ENCODE peak calls at places on chromosomes 7 and 10, in seven cellular contexts. W is fibroblast of lung, E is hepatocyte, Q is PC-3, J is mammary epithelial cell, A is GM12878, Z is endothelial cell of umbilical vein. O is an unnamed sample.

GRCh38 chr7:3063016-3063753 is 19.5 kb upstream of the CARD11 start:
- DNase-seq in W (no peak), Z (no peak), A (no peak), Q (peak; percentile 6), E (no peak), J (no peak), O (no peak)

GRCh38 chr7:45575501-45576248 is 1.5 kb downstream of the ADCY1 start:
- DNase-seq in W (no peak), Z (no peak), Q (no peak), J (no peak), A (no peak), E (no peak), O (no peak)

GRCh38 chr7:36355490-36355889 is 34.2 kb upstream of the ANLN start:
- DNase-seq in J (no peak), E (no peak), Z (no peak), W (no peak), Q (no peak), A (no peak), O (no peak)

GRCh38 chr7:27677912-27678612 is 15.4 kb upstream of the HIBADH start:
- DNase-seq in Q (peak; percentile 95), E (peak; percentile 76), J (peak; percentile 96), Z (peak; percentile 78), W (peak; percentile 99), A (no peak), O (peak; percentile 99)

GRCh38 chr10:10849306-10849705 is 168.4 kb upstream of the CELF2 start:
- DNase-seq in E (no peak), Z (peak; percentile 23), J (no peak), Q (no peak), A (no peak), W (no peak), O (no peak)

GRCh38 chr7:75957021-75957736 is 37.2 kb downstream of the TMEM120A start:
- DNase-seq in Q (no peak), E (peak; percentile 59), W (peak; percentile 67), Z (no peak), J (no peak), A (no peak), O (peak; percentile 52)

GRCh38 chr10:69090687-69091450 is 3.0 kb downstream of the SRGN start:
- DNase-seq in E (no peak), A (no peak), J (peak; percentile 34), Q (peak; percentile 83), W (no peak), Z (peak; percentile 44), O (no peak)

GRCh38 chr10:35517431-35518181 is 87.5 kb upstream of the GJD4 start:
- DNase-seq in W (peak; percentile 38), E (no peak), J (peak; percentile 6), Z (no peak), A (no peak), Q (peak; percentile 34), O (peak; percentile 34)

GRCh38 chr7:64687249-64687648 is 21.3 kb downstream of the ZNF107 start:
- DNase-seq in E (no peak), Z (no peak), W (no peak), A (no peak), Q (no peak), J (no peak), O (no peak)

GRCh38 chr10:29344073-29344820 is 55.4 kb downstream of the LYZL1 start:
- DNase-seq in Z (peak; percentile 68), W (peak; percentile 92), E (no peak), Q (peak; percentile 3), A (no peak), J (peak; percentile 62), O (peak; percentile 88)

GRCh38 chr10:124451227-124451807 is 1.5 kb upstream of the NKX1-2 start:
- DNase-seq in E (no peak), Z (no peak), A (no peak), Q (no peak), W (no peak), J (no peak), O (no peak)

GRCh38 chr10:99279626-99280111 is 44.0 kb upstream of the HPSE2 start:
- DNase-seq in W (no peak), E (peak; percentile 54), J (no peak), Z (no peak), A (no peak), Q (peak; percentile 88), O (no peak)

GRCh38 chr7:55366461-55367138 is 1.5 kb downstream of the LANCL2 start:
- DNase-seq in Q (peak; percentile 5), Z (no peak), J (no peak), A (peak; percentile 17), E (no peak), W (no peak), O (no peak)

GRCh38 chr7:135188298-135188984 is 17.9 kb upstream of the CYREN start:
- DNase-seq in E (no peak), Q (no peak), A (no peak), J (peak; percentile 71), Z (no peak), W (no peak), O (no peak)

GRCh38 chr10:79285315-79286185 is 61.7 kb upstream of the PPIF start:
- DNase-seq in E (no peak), Z (no peak), W (no peak), A (peak; percentile 91), J (no peak), Q (no peak), O (no peak)

GRCh38 chr10:55183993-55184392 is 383.0 kb upstream of the PCDH15 start:
- DNase-seq in W (peak; percentile 58), J (peak; percentile 93), A (no peak), Z (no peak), Q (peak; percentile 38), E (no peak), O (peak; percentile 33)

GRCh38 chr10:117537436-117537903 is 5.1 kb upstream of the EMX2 start:
- DNase-seq in A (no peak), J (no peak), Q (peak; percentile 33), E (peak; percentile 73), W (no peak), Z (no peak), O (no peak)

GRCh38 chr10:117536359-117536861 is 6.1 kb upstream of the EMX2 start:
- DNase-seq in Z (no peak), Q (no peak), W (no peak), E (no peak), A (no peak), J (no peak), O (no peak)

GRCh38 chr10:117539271-117539876 is 3.2 kb upstream of the EMX2 start:
- DNase-seq in J (no peak), W (no peak), E (no peak), Z (no peak), Q (no peak), A (no peak), O (no peak)

GRCh38 chr10:117536862-117537435 is 5.6 kb upstream of the EMX2 start:
- DNase-seq in J (no peak), Z (no peak), E (no peak), A (no peak), Q (no peak), W (no peak), O (no peak)

DNA sequence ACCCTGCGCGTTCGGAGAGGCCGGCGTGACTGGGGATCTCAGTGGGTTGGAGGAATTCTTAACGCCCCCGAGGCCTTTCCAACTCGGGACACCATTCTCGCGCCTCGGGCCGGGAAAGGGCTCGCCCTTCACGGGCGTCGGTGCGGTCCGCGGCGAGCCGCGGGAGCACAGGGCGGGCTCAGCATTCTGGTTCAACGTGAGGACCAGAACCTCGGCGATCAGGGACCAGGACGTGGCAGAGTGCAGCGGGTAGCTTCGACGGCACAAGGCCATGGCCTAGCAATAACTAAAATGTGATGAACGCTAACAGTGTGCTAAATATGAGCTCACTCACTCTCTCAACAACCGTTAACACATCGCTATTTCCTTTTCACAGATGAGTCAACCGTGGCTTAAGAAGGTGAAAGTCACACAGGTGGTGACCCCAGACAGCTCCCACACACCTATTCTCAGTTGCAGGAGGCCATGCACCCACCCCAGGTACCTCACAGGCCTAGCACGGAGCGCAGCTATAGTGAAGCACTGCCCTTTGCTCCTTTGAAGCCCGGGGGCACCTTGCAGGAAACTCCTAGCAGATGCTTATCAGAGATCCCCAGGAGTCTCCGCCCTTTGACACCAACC is 4.5 kb upstream of the EMX2 start:
- DNase-seq in E (no peak), A (peak; percentile 16), W (no peak), Q (no peak), J (no peak), Z (no peak), O (no peak)
- TF ChIP-seq EZH2 in E (no peak), A (no peak), W (no peak), Q (no peak), J (no peak), Z (no peak), O (no peak)

DNA sequence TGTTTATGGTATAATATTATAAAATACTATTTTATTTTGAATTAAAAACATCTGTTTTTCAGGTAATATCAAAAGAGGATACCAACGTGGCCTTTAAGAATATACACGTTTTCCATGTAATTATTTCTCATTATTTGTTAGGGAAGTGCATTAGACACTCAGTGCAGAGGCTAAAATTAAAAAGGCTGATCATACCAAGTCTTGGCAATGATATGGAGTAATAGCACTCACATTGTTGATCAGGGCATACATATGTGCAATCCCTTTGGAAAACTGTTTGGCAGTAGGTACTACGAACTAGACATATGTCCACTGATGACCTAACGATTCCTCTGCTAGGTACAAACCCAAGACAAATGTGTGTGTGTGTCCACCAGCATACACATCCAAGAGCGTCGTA is 20.7 kb upstream of the VIPR2 start:
- DNase-seq in E (no peak), Z (no peak), W (no peak), A (no peak), Q (no peak), J (no peak), O (no peak)
- H3K4me2 ChIP-seq in E (no peak overlapping the region), Z (no peak overlapping the region), W (no peak overlapping the region), A (no peak overlapping the region), Q (no peak overlapping the region), J (no peak overlapping the region), O (no peak overlapping the region)

GRCh38 chr7:1665721-1666250 is 4.3 kb upstream of the ELFN1 start:
- DNase-seq in J (peak; percentile 15), W (peak; percentile 38), Q (peak; percentile 11), E (peak; percentile 49), A (no peak), Z (no peak), O (no peak)
- TF ChIP-seq EZH2 in J (no peak), W (no peak), Q (no peak), E (no peak), A (no peak), Z (no peak), O (no peak)

GRCh38 chr7:129959480-129960332 is 6.9 kb upstream of the UBE2H start:
- DNase-seq in A (no peak), W (no peak), Z (peak; percentile 20), J (peak; percentile 53), E (no peak), Q (peak; percentile 8), O (no peak)
- H3K4me2 ChIP-seq in A (no peak overlapping the region), W (no peak overlapping the region), Z (no peak overlapping the region), J (peak overlapping the region; percentile 21), E (peak overlapping the region; percentile 53), Q (peak overlapping the region; percentile 57), O (no peak overlapping the region)

DNA sequence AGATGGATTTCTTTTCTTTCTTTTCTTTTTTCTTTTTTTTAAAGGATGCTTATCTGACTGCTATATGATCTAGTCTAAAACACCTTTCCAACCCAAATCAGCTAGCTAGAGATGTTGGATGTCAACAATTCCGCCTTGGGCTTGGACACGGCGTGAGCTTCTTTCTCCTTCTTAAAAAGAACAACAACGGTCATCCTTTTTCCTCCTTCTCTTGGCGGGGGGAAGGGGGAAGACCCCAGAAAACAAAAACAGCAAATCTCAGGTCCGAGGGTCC is 1.0 kb downstream of the BEND7 start:
- DNase-seq in W (no peak), E (no peak), Z (peak; percentile 34), A (no peak), J (peak; percentile 2), Q (no peak), O (no peak)
- TF ChIP-seq EZH2 in W (no peak), E (no peak), Z (no peak), A (no peak), J (no peak), Q (no peak), O (no peak)

O was measured in astrocyte.